ENCODE peak calls at places on chromosomes 11 and 22, in six cellular contexts. One of them, this sample, is unnamed.

GRCh38 chr11:125297346-125297910 is 132.9 kb downstream of the PKNOX2 start:
- DNase-seq in fibroblast of lung: no peak
- DNase-seq in foreskin fibroblast: no peak
- DNase-seq in occipital lobe: no peak
- DNase-seq in left colon: no peak
- DNase-seq in stimulated activated CD4-positive, alpha-beta T cell treated with anti-CD3 and anti-CD28 coated beads, Interleukin-4, amount 100 ng/mL, for 48 hours: no peak
- DNase-seq in this sample: no peak

GRCh38 chr11:107859459-107860239 is 1.1 kb upstream of the SLC35F2 start:
- DNase-seq in occipital lobe: no peak
- DNase-seq in foreskin fibroblast: no peak
- DNase-seq in fibroblast of lung: no peak
- DNase-seq in left colon: peak; percentile 79
- DNase-seq in stimulated activated CD4-positive, alpha-beta T cell treated with anti-CD3 and anti-CD28 coated beads, Interleukin-4, amount 100 ng/mL, for 48 hours: no peak
- DNase-seq in this sample: peak; percentile 47

GRCh38 chr11:1573847-1574255 is 1.8 kb upstream of the DUSP8 start:
- DNase-seq in fibroblast of lung: no peak
- DNase-seq in left colon: peak; percentile 83
- DNase-seq in occipital lobe: no peak
- DNase-seq in foreskin fibroblast: no peak
- DNase-seq in stimulated activated CD4-positive, alpha-beta T cell treated with anti-CD3 and anti-CD28 coated beads, Interleukin-4, amount 100 ng/mL, for 48 hours: no peak
- DNase-seq in this sample: no peak

GRCh38 chr11:35598254-35599125 is 19.8 kb upstream of the FJX1 start:
- DNase-seq in foreskin fibroblast: no peak
- DNase-seq in left colon: no peak
- DNase-seq in fibroblast of lung: no peak
- DNase-seq in occipital lobe: no peak
- DNase-seq in stimulated activated CD4-positive, alpha-beta T cell treated with anti-CD3 and anti-CD28 coated beads, Interleukin-4, amount 100 ng/mL, for 48 hours: no peak
- DNase-seq in this sample: no peak

GRCh38 chr22:47009304-47010101 is 247.1 kb downstream of the TBC1D22A start:
- DNase-seq in occipital lobe: no peak
- DNase-seq in stimulated activated CD4-positive, alpha-beta T cell treated with anti-CD3 and anti-CD28 coated beads, Interleukin-4, amount 100 ng/mL, for 48 hours: no peak
- DNase-seq in fibroblast of lung: no peak
- DNase-seq in left colon: no peak
- DNase-seq in foreskin fibroblast: no peak
- DNase-seq in this sample: no peak

GRCh38 chr22:31001124-31001770 is 32.2 kb downstream of the TUG1 start:
- DNase-seq in occipital lobe: no peak
- DNase-seq in foreskin fibroblast: no peak
- DNase-seq in stimulated activated CD4-positive, alpha-beta T cell treated with anti-CD3 and anti-CD28 coated beads, Interleukin-4, amount 100 ng/mL, for 48 hours: no peak
- DNase-seq in fibroblast of lung: no peak
- DNase-seq in left colon: no peak
- DNase-seq in this sample: peak; percentile 74

GRCh38 chr22:27572267-27572666 is 229.3 kb downstream of the MN1 start:
- DNase-seq in foreskin fibroblast: no peak
- DNase-seq in fibroblast of lung: no peak
- DNase-seq in stimulated activated CD4-positive, alpha-beta T cell treated with anti-CD3 and anti-CD28 coated beads, Interleukin-4, amount 100 ng/mL, for 48 hours: no peak
- DNase-seq in occipital lobe: no peak
- DNase-seq in left colon: no peak
- DNase-seq in this sample: no peak

GRCh38 chr11:100240051-100240450 is 447.0 kb upstream of the ARHGAP42 start:
- DNase-seq in stimulated activated CD4-positive, alpha-beta T cell treated with anti-CD3 and anti-CD28 coated beads, Interleukin-4, amount 100 ng/mL, for 48 hours: no peak
- DNase-seq in occipital lobe: no peak
- DNase-seq in foreskin fibroblast: no peak
- DNase-seq in fibroblast of lung: no peak
- DNase-seq in left colon: no peak
- DNase-seq in this sample: no peak

GRCh38 chr11:131748146-131749050 is 378.0 kb downstream of the NTM start:
- DNase-seq in left colon: peak; percentile 48
- DNase-seq in foreskin fibroblast: peak; percentile 80
- DNase-seq in fibroblast of lung: peak; percentile 77
- DNase-seq in stimulated activated CD4-positive, alpha-beta T cell treated with anti-CD3 and anti-CD28 coated beads, Interleukin-4, amount 100 ng/mL, for 48 hours: peak; percentile 2
- DNase-seq in occipital lobe: peak; percentile 57
- DNase-seq in this sample: peak; percentile 74

GRCh38 chr22:50202130-50202671 is 1.4 kb downstream of the SELENOO start:
- DNase-seq in occipital lobe: no peak
- DNase-seq in fibroblast of lung: no peak
- DNase-seq in left colon: no peak
- DNase-seq in stimulated activated CD4-positive, alpha-beta T cell treated with anti-CD3 and anti-CD28 coated beads, Interleukin-4, amount 100 ng/mL, for 48 hours: no peak
- DNase-seq in foreskin fibroblast: no peak
- DNase-seq in this sample: no peak

GRCh38 chr11:70078095-70078795 is at the start of gene ANO1:
- DNase-seq in left colon: peak; percentile 38
- DNase-seq in occipital lobe: no peak
- DNase-seq in stimulated activated CD4-positive, alpha-beta T cell treated with anti-CD3 and anti-CD28 coated beads, Interleukin-4, amount 100 ng/mL, for 48 hours: no peak
- DNase-seq in fibroblast of lung: no peak
- DNase-seq in foreskin fibroblast: no peak
- DNase-seq in this sample: peak; percentile 28

GRCh38 chr22:40289991-40290459 is 56.3 kb upstream of the ADSL start:
- DNase-seq in left colon: peak; percentile 38
- DNase-seq in foreskin fibroblast: no peak
- DNase-seq in fibroblast of lung: no peak
- DNase-seq in occipital lobe: no peak
- DNase-seq in stimulated activated CD4-positive, alpha-beta T cell treated with anti-CD3 and anti-CD28 coated beads, Interleukin-4, amount 100 ng/mL, for 48 hours: peak; percentile 59
- DNase-seq in this sample: no peak

GRCh38 chr22:20486229-20486628 is 9.4 kb downstream of the KLHL22 start:
- DNase-seq in occipital lobe: no peak
- DNase-seq in stimulated activated CD4-positive, alpha-beta T cell treated with anti-CD3 and anti-CD28 coated beads, Interleukin-4, amount 100 ng/mL, for 48 hours: no peak
- DNase-seq in fibroblast of lung: no peak
- DNase-seq in foreskin fibroblast: no peak
- DNase-seq in left colon: no peak
- DNase-seq in this sample: no peak

GRCh38 chr11:45212566-45213315 is 66.3 kb downstream of the PRDM11 start:
- DNase-seq in left colon: no peak
- DNase-seq in foreskin fibroblast: no peak
- DNase-seq in fibroblast of lung: no peak
- DNase-seq in stimulated activated CD4-positive, alpha-beta T cell treated with anti-CD3 and anti-CD28 coated beads, Interleukin-4, amount 100 ng/mL, for 48 hours: no peak
- DNase-seq in occipital lobe: no peak
- DNase-seq in this sample: no peak

GRCh38 chr11:44208976-44209603 is 100.8 kb downstream of the ALX4 start:
- DNase-seq in occipital lobe: no peak
- DNase-seq in fibroblast of lung: no peak
- DNase-seq in stimulated activated CD4-positive, alpha-beta T cell treated with anti-CD3 and anti-CD28 coated beads, Interleukin-4, amount 100 ng/mL, for 48 hours: no peak
- DNase-seq in foreskin fibroblast: peak; percentile 10
- DNase-seq in left colon: no peak
- DNase-seq in this sample: no peak

GRCh38 chr11:65418681-65419459 is 3.7 kb upstream of the NEAT1 start:
- DNase-seq in stimulated activated CD4-positive, alpha-beta T cell treated with anti-CD3 and anti-CD28 coated beads, Interleukin-4, amount 100 ng/mL, for 48 hours: peak; percentile 93
- DNase-seq in left colon: peak; percentile 97
- DNase-seq in occipital lobe: peak; percentile 88
- DNase-seq in fibroblast of lung: peak; percentile 98
- DNase-seq in foreskin fibroblast: peak; percentile 98
- DNase-seq in this sample: peak; percentile 97

GRCh38 chr11:1844221-1845094 is 5.7 kb downstream of the TNNI2 start:
- DNase-seq in fibroblast of lung: peak; percentile 24
- DNase-seq in left colon: no peak
- DNase-seq in foreskin fibroblast: no peak
- DNase-seq in occipital lobe: no peak
- DNase-seq in stimulated activated CD4-positive, alpha-beta T cell treated with anti-CD3 and anti-CD28 coated beads, Interleukin-4, amount 100 ng/mL, for 48 hours: no peak
- DNase-seq in this sample: peak; percentile 68

GRCh38 chr11:125364085-125364822 is 131.8 kb downstream of the FEZ1 start:
- DNase-seq in fibroblast of lung: peak; percentile 24
- DNase-seq in left colon: no peak
- DNase-seq in stimulated activated CD4-positive, alpha-beta T cell treated with anti-CD3 and anti-CD28 coated beads, Interleukin-4, amount 100 ng/mL, for 48 hours: no peak
- DNase-seq in occipital lobe: no peak
- DNase-seq in foreskin fibroblast: peak; percentile 32
- DNase-seq in this sample: no peak

GRCh38 chr11:115964091-115964490 is 459.9 kb upstream of the CADM1 start:
- DNase-seq in stimulated activated CD4-positive, alpha-beta T cell treated with anti-CD3 and anti-CD28 coated beads, Interleukin-4, amount 100 ng/mL, for 48 hours: no peak
- DNase-seq in foreskin fibroblast: no peak
- DNase-seq in left colon: no peak
- DNase-seq in occipital lobe: no peak
- DNase-seq in fibroblast of lung: peak; percentile 44
- DNase-seq in this sample: no peak

GRCh38 chr22:37020192-37020479 is 594 bp downstream of the MPST start:
- DNase-seq in left colon: peak; percentile 72
- DNase-seq in foreskin fibroblast: peak; percentile 35
- DNase-seq in stimulated activated CD4-positive, alpha-beta T cell treated with anti-CD3 and anti-CD28 coated beads, Interleukin-4, amount 100 ng/mL, for 48 hours: no peak
- DNase-seq in occipital lobe: no peak
- DNase-seq in fibroblast of lung: peak; percentile 62
- DNase-seq in this sample: peak; percentile 64

GRCh38 chr11:103659743-103660142 is 376.7 kb upstream of the DDI1 start:
- DNase-seq in fibroblast of lung: peak; percentile 24
- DNase-seq in foreskin fibroblast: no peak
- DNase-seq in stimulated activated CD4-positive, alpha-beta T cell treated with anti-CD3 and anti-CD28 coated beads, Interleukin-4, amount 100 ng/mL, for 48 hours: no peak
- DNase-seq in left colon: no peak
- DNase-seq in occipital lobe: no peak
- DNase-seq in this sample: no peak

GRCh38 chr11:126434950-126435335 is 79.5 kb downstream of the ST3GAL4 start:
- DNase-seq in fibroblast of lung: no peak
- DNase-seq in left colon: no peak
- DNase-seq in occipital lobe: no peak
- DNase-seq in foreskin fibroblast: no peak
- DNase-seq in stimulated activated CD4-positive, alpha-beta T cell treated with anti-CD3 and anti-CD28 coated beads, Interleukin-4, amount 100 ng/mL, for 48 hours: no peak
- DNase-seq in this sample: no peak

GRCh38 chr11:122050021-122050710 is 65.8 kb downstream of the BLID start:
- DNase-seq in occipital lobe: no peak
- DNase-seq in fibroblast of lung: no peak
- DNase-seq in stimulated activated CD4-positive, alpha-beta T cell treated with anti-CD3 and anti-CD28 coated beads, Interleukin-4, amount 100 ng/mL, for 48 hours: no peak
- DNase-seq in left colon: no peak
- DNase-seq in foreskin fibroblast: no peak
- DNase-seq in this sample: no peak

GRCh38 chr22:22061085-22062077 is 78.8 kb upstream of the TOP3B start:
- DNase-seq in foreskin fibroblast: peak; percentile 4
- DNase-seq in fibroblast of lung: peak; percentile 86
- DNase-seq in occipital lobe: no peak
- DNase-seq in stimulated activated CD4-positive, alpha-beta T cell treated with anti-CD3 and anti-CD28 coated beads, Interleukin-4, amount 100 ng/mL, for 48 hours: no peak
- DNase-seq in left colon: no peak
- DNase-seq in this sample: peak; percentile 70

GRCh38 chr11:110835103-110835502 is 122.9 kb upstream of the ARHGAP20 start:
- DNase-seq in stimulated activated CD4-positive, alpha-beta T cell treated with anti-CD3 and anti-CD28 coated beads, Interleukin-4, amount 100 ng/mL, for 48 hours: no peak
- DNase-seq in left colon: no peak
- DNase-seq in foreskin fibroblast: no peak
- DNase-seq in occipital lobe: no peak
- DNase-seq in fibroblast of lung: no peak
- DNase-seq in this sample: no peak

GRCh38 chr22:26453812-26454500 is 24.9 kb downstream of the ASPHD2 start:
- DNase-seq in left colon: no peak
- DNase-seq in foreskin fibroblast: no peak
- DNase-seq in stimulated activated CD4-positive, alpha-beta T cell treated with anti-CD3 and anti-CD28 coated beads, Interleukin-4, amount 100 ng/mL, for 48 hours: no peak
- DNase-seq in fibroblast of lung: no peak
- DNase-seq in occipital lobe: no peak
- DNase-seq in this sample: no peak

GRCh38 chr11:124643605-124644425 is 21.2 kb downstream of the TBRG1 start:
- DNase-seq in left colon: no peak
- DNase-seq in foreskin fibroblast: peak; percentile 85
- DNase-seq in occipital lobe: no peak
- DNase-seq in fibroblast of lung: peak; percentile 92
- DNase-seq in stimulated activated CD4-positive, alpha-beta T cell treated with anti-CD3 and anti-CD28 coated beads, Interleukin-4, amount 100 ng/mL, for 48 hours: no peak
- DNase-seq in this sample: no peak

GRCh38 chr11:61961570-61962212 is 5.7 kb downstream of the FTH1 start:
- DNase-seq in fibroblast of lung: peak; percentile 82
- DNase-seq in foreskin fibroblast: peak; percentile 70
- DNase-seq in left colon: no peak
- DNase-seq in stimulated activated CD4-positive, alpha-beta T cell treated with anti-CD3 and anti-CD28 coated beads, Interleukin-4, amount 100 ng/mL, for 48 hours: no peak
- DNase-seq in occipital lobe: peak; percentile 47
- DNase-seq in this sample: peak; percentile 87

GRCh38 chr11:33689089-33689488 is 11.5 kb downstream of the C11orf91 start:
- DNase-seq in foreskin fibroblast: no peak
- DNase-seq in left colon: no peak
- DNase-seq in occipital lobe: no peak
- DNase-seq in fibroblast of lung: peak; percentile 32
- DNase-seq in stimulated activated CD4-positive, alpha-beta T cell treated with anti-CD3 and anti-CD28 coated beads, Interleukin-4, amount 100 ng/mL, for 48 hours: no peak
- DNase-seq in this sample: no peak